ENCODE peak calls at places on chromosomes 3 and 15, in seven cellular contexts. W is GM06990, E is cardiac fibroblast, P is body of pancreas, X is Peyer's patch, G is breast epithelium, L is left lung. O is an unnamed sample.

GRCh38 chr3:100032262-100032661 is 82.0 kb downstream of the FILIP1L start:
- DNase-seq in P (no peak), G (no peak), E (peak; percentile 95), W (no peak), X (no peak), L (no peak), O (peak; percentile 72)

GRCh38 chr3:122577409-122578028 is at the start of gene PARP15:
- DNase-seq in E (no peak), X (peak; percentile 74), G (no peak), W (peak; percentile 77), L (peak; percentile 44), P (peak; percentile 4), O (no peak)

GRCh38 chr15:71051539-71051938 is 63.7 kb upstream of the THSD4 start:
- DNase-seq in L (no peak), E (peak; percentile 74), X (no peak), W (no peak), P (peak; percentile 15), G (no peak), O (peak; percentile 92)

GRCh38 chr3:83882701-83883100 is 1076.1 kb upstream of the CADM2 start:
- DNase-seq in P (no peak), W (no peak), E (no peak), G (no peak), X (no peak), L (no peak), O (no peak)

GRCh38 chr15:27686376-27686775 is 412.7 kb downstream of the OCA2 start:
- DNase-seq in P (no peak), G (no peak), E (peak; percentile 1), X (no peak), L (no peak), W (no peak), O (no peak)

GRCh38 chr3:111737712-111738097 is 121.4 kb upstream of the PHLDB2 start:
- DNase-seq in P (peak; percentile 92), E (peak; percentile 97), G (peak; percentile 77), W (no peak), X (no peak), L (no peak), O (peak; percentile 96)

GRCh38 chr3:71708478-71709098 is 16.6 kb downstream of the EIF4E3 start:
- DNase-seq in W (no peak), E (no peak), G (no peak), P (peak; percentile 88), X (no peak), L (no peak), O (no peak)

GRCh38 chr3:170978335-170978745 is 48.2 kb downstream of the SLC2A2 start:
- DNase-seq in P (peak; percentile 53), G (no peak), E (no peak), W (no peak), X (peak; percentile 51), L (no peak), O (no peak)

GRCh38 chr3:13161021-13161759 is 88.0 kb upstream of the IQSEC1 start:
- DNase-seq in G (no peak), X (no peak), P (no peak), L (no peak), W (no peak), E (no peak), O (no peak)

GRCh38 chr3:48592519-48593087 is 2.5 kb downstream of the COL7A1 start:
- DNase-seq in W (no peak), X (no peak), L (no peak), P (no peak), G (no peak), E (peak; percentile 28), O (peak; percentile 23)

GRCh38 chr3:74546426-74546825 is 68.0 kb downstream of the CNTN3 start:
- DNase-seq in L (no peak), G (no peak), X (peak; percentile 47), E (peak; percentile 48), P (no peak), W (no peak), O (peak; percentile 81)

GRCh38 chr3:55467099-55467498 is 20.0 kb downstream of the WNT5A start:
- DNase-seq in E (peak; percentile 77), X (no peak), L (no peak), P (no peak), G (no peak), W (no peak), O (peak; percentile 67)

DNA sequence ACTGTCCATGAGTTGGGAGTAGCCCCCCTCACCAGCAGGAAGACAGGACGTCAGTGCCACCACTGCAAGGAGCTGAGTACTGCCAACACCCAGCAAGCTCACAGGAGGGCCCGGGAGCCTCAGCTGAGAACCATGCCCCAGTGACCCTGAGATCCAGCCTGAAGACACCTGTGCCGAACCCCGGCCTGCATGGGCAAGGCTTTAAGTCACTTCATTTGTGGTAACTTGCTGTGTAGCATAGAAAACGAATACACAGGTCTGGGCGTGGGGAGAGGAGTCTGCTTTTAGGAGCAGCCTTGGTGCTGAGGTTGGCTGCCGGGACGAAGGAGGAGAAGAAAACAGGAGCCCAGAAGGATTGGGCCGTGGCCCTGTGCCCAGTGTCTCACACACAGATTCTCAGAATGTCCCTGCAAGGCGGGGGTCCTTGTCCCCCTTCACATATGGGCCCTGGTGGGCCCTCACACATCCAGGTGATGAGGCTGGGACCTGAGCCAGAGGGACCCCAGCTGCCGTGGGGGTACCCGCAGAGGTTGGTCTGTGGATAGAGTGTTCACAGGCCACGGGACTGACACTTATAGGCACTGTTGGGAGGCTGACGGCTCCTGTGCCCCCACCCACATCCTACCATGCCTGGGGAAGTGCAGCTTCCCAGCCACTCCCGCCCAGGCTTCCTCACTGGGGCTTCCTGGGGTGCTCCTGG is 85.3 kb downstream of the PLXNA1 start:
- DNase-seq in P (no peak), W (no peak), G (no peak), X (no peak), L (no peak), E (no peak), O (no peak)
- H3K4me3 ChIP-seq in P (no peak overlapping the region), W (no peak overlapping the region), G (no peak overlapping the region), X (no peak overlapping the region), L (no peak overlapping the region), E (no peak overlapping the region), O (no peak overlapping the region)

GRCh38 chr15:78907577-78907976 is 34.9 kb downstream of the MORF4L1 start:
- DNase-seq in W (no peak), X (no peak), G (no peak), P (no peak), E (no peak), L (no peak), O (no peak)
- TF ChIP-seq CTCF in W (peak; percentile 49), X (no peak), G (no peak), P (peak; percentile 6), E (peak; percentile 34), L (no peak), O (peak; percentile 25)

GRCh38 chr15:90342655-90343054 is 9.4 kb upstream of the ZNF774 start:
- DNase-seq in G (no peak), W (no peak), L (no peak), E (no peak), P (no peak), X (no peak), O (no peak)
- H3K4me3 ChIP-seq in G (no peak overlapping the region), W (no peak overlapping the region), L (no peak overlapping the region), E (no peak overlapping the region), P (no peak overlapping the region), X (no peak overlapping the region), O (no peak overlapping the region)

DNA sequence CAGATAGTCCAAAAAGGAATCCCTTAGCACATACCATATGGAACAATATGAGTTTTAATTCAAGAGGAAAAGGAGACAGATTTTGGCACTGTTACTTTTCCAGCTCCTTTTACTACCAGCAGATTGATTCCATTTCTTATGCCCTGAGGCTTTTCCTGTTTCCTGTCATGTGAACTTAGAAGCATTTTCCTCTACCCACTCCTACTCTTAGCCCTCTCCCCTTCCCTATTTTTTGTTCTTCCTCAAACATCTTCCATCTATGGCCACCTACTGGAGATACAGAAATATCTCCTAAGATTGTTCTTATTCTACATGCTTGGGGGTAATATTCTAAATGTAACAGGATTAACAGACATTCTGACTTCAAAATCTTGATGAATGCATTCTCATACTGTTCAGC is 207.8 kb downstream of the CHST2 start:
- DNase-seq in G (no peak), P (no peak), E (peak; percentile 15), L (no peak), W (no peak), X (no peak), O (peak; percentile 23)
- TF ChIP-seq CTCF in G (no peak), P (no peak), E (peak; percentile 24), L (no peak), W (peak; percentile 4), X (no peak), O (peak; percentile 24)

GRCh38 chr3:120503727-120504616 is 53.2 kb upstream of the FSTL1 start:
- DNase-seq in X (no peak), P (no peak), E (no peak), L (no peak), W (no peak), G (no peak), O (no peak)

GRCh38 chr3:120497813-120498212 is 47.0 kb upstream of the FSTL1 start:
- DNase-seq in G (no peak), L (no peak), W (no peak), P (no peak), E (peak; percentile 55), X (no peak), O (peak; percentile 33)

GRCh38 chr3:120506076-120506827 is 55.5 kb upstream of the FSTL1 start:
- DNase-seq in W (no peak), L (no peak), G (no peak), E (peak; percentile 59), X (no peak), P (no peak), O (peak; percentile 66)

GRCh38 chr3:120498947-120499346 is 48.2 kb upstream of the FSTL1 start:
- DNase-seq in G (peak; percentile 20), P (peak; percentile 38), W (no peak), E (peak; percentile 99), L (no peak), X (no peak), O (peak; percentile 99)

GRCh38 chr3:120502116-120502515 is 51.3 kb upstream of the FSTL1 start:
- DNase-seq in P (no peak), X (no peak), G (no peak), W (no peak), E (no peak), L (no peak), O (no peak)
- H3K4me3 ChIP-seq in P (no peak overlapping the region), X (no peak overlapping the region), G (no peak overlapping the region), W (no peak overlapping the region), E (no peak overlapping the region), L (no peak overlapping the region), O (no peak overlapping the region)

GRCh38 chr3:17307482-17307881 is 422.7 kb downstream of the PLCL2 start:
- DNase-seq in P (no peak), G (no peak), W (no peak), E (peak; percentile 7), L (no peak), X (no peak), O (no peak)
- TF ChIP-seq CTCF in P (peak; percentile 17), G (no peak), W (no peak), E (no peak), L (no peak), X (no peak), O (no peak)

O was measured in fibroblast of mammary gland.